ENCODE peak calls at places on chromosome 10, in six cellular contexts. One of them, this sample, is unnamed.

GRCh38 chr10:10141983-10142382 is 875.7 kb upstream of the CELF2 start:
- DNase-seq in stimulated activated CD4-positive, alpha-beta T cell treated with anti-CD3 and anti-CD28 coated beads, TNF-alpha, amount 100 ng/mL, for 24 hours: no peak
- DNase-seq in NCI-H2029 treated with DMSO at 0.1 percent for 48 hours: no peak
- DNase-seq in activated CD4-positive, alpha-beta T cell treated with anti-CD3 and anti-CD28 coated beads, Interleukin-2, amount 10 ng/mL, durations not matched to agents 7 days and 5 days: no peak
- DNase-seq in endothelial cell: no peak
- DNase-seq in PC-3: no peak
- DNase-seq in this sample: no peak

GRCh38 chr10:124677871-124678565 is 66.2 kb downstream of the FAM53B start:
- DNase-seq in stimulated activated CD4-positive, alpha-beta T cell treated with anti-CD3 and anti-CD28 coated beads, TNF-alpha, amount 100 ng/mL, for 24 hours: no peak
- DNase-seq in NCI-H2029 treated with DMSO at 0.1 percent for 48 hours: no peak
- DNase-seq in activated CD4-positive, alpha-beta T cell treated with anti-CD3 and anti-CD28 coated beads, Interleukin-2, amount 10 ng/mL, durations not matched to agents 7 days and 5 days: no peak
- DNase-seq in endothelial cell: no peak
- DNase-seq in PC-3: no peak
- DNase-seq in this sample: no peak

GRCh38 chr10:64091889-64092288 is 570.7 kb downstream of the REEP3 start:
- DNase-seq in stimulated activated CD4-positive, alpha-beta T cell treated with anti-CD3 and anti-CD28 coated beads, TNF-alpha, amount 100 ng/mL, for 24 hours: no peak
- DNase-seq in NCI-H2029 treated with DMSO at 0.1 percent for 48 hours: no peak
- DNase-seq in activated CD4-positive, alpha-beta T cell treated with anti-CD3 and anti-CD28 coated beads, Interleukin-2, amount 10 ng/mL, durations not matched to agents 7 days and 5 days: no peak
- DNase-seq in endothelial cell: no peak
- DNase-seq in PC-3: peak; percentile 72
- DNase-seq in this sample: peak; percentile 25

GRCh38 chr10:110003524-110003885 is 4.3 kb upstream of the ADD3 start:
- DNase-seq in stimulated activated CD4-positive, alpha-beta T cell treated with anti-CD3 and anti-CD28 coated beads, TNF-alpha, amount 100 ng/mL, for 24 hours: no peak
- DNase-seq in NCI-H2029 treated with DMSO at 0.1 percent for 48 hours: no peak
- DNase-seq in activated CD4-positive, alpha-beta T cell treated with anti-CD3 and anti-CD28 coated beads, Interleukin-2, amount 10 ng/mL, durations not matched to agents 7 days and 5 days: no peak
- DNase-seq in endothelial cell: no peak
- DNase-seq in PC-3: no peak
- DNase-seq in this sample: no peak

GRCh38 chr10:77879710-77880109 is 46.8 kb downstream of the DLG5 start:
- DNase-seq in stimulated activated CD4-positive, alpha-beta T cell treated with anti-CD3 and anti-CD28 coated beads, TNF-alpha, amount 100 ng/mL, for 24 hours: no peak
- DNase-seq in NCI-H2029 treated with DMSO at 0.1 percent for 48 hours: no peak
- DNase-seq in activated CD4-positive, alpha-beta T cell treated with anti-CD3 and anti-CD28 coated beads, Interleukin-2, amount 10 ng/mL, durations not matched to agents 7 days and 5 days: no peak
- DNase-seq in endothelial cell: no peak
- DNase-seq in PC-3: no peak
- DNase-seq in this sample: no peak

GRCh38 chr10:68230268-68230667 is 1.6 kb downstream of the ATOH7 start:
- DNase-seq in stimulated activated CD4-positive, alpha-beta T cell treated with anti-CD3 and anti-CD28 coated beads, TNF-alpha, amount 100 ng/mL, for 24 hours: no peak
- DNase-seq in NCI-H2029 treated with DMSO at 0.1 percent for 48 hours: no peak
- DNase-seq in activated CD4-positive, alpha-beta T cell treated with anti-CD3 and anti-CD28 coated beads, Interleukin-2, amount 10 ng/mL, durations not matched to agents 7 days and 5 days: no peak
- DNase-seq in endothelial cell: no peak
- DNase-seq in PC-3: no peak
- DNase-seq in this sample: no peak

GRCh38 chr10:49568235-49568634 is 29.3 kb upstream of the ERCC6 start:
- DNase-seq in stimulated activated CD4-positive, alpha-beta T cell treated with anti-CD3 and anti-CD28 coated beads, TNF-alpha, amount 100 ng/mL, for 24 hours: no peak
- DNase-seq in NCI-H2029 treated with DMSO at 0.1 percent for 48 hours: no peak
- DNase-seq in activated CD4-positive, alpha-beta T cell treated with anti-CD3 and anti-CD28 coated beads, Interleukin-2, amount 10 ng/mL, durations not matched to agents 7 days and 5 days: no peak
- DNase-seq in endothelial cell: no peak
- DNase-seq in PC-3: peak; percentile 40
- DNase-seq in this sample: no peak

GRCh38 chr10:50937230-50937907 is 51.9 kb upstream of the A1CF start:
- DNase-seq in stimulated activated CD4-positive, alpha-beta T cell treated with anti-CD3 and anti-CD28 coated beads, TNF-alpha, amount 100 ng/mL, for 24 hours: no peak
- DNase-seq in NCI-H2029 treated with DMSO at 0.1 percent for 48 hours: no peak
- DNase-seq in activated CD4-positive, alpha-beta T cell treated with anti-CD3 and anti-CD28 coated beads, Interleukin-2, amount 10 ng/mL, durations not matched to agents 7 days and 5 days: no peak
- DNase-seq in endothelial cell: peak; percentile 9
- DNase-seq in PC-3: peak; percentile 90
- DNase-seq in this sample: no peak

GRCh38 chr10:132512693-132513345 is 24.8 kb upstream of the INPP5A start:
- DNase-seq in stimulated activated CD4-positive, alpha-beta T cell treated with anti-CD3 and anti-CD28 coated beads, TNF-alpha, amount 100 ng/mL, for 24 hours: no peak
- DNase-seq in NCI-H2029 treated with DMSO at 0.1 percent for 48 hours: no peak
- DNase-seq in activated CD4-positive, alpha-beta T cell treated with anti-CD3 and anti-CD28 coated beads, Interleukin-2, amount 10 ng/mL, durations not matched to agents 7 days and 5 days: no peak
- DNase-seq in endothelial cell: no peak
- DNase-seq in PC-3: no peak
- DNase-seq in this sample: no peak

GRCh38 chr10:84966708-84967441 is 638.5 kb downstream of the CCSER2 start:
- DNase-seq in stimulated activated CD4-positive, alpha-beta T cell treated with anti-CD3 and anti-CD28 coated beads, TNF-alpha, amount 100 ng/mL, for 24 hours: no peak
- DNase-seq in NCI-H2029 treated with DMSO at 0.1 percent for 48 hours: no peak
- DNase-seq in activated CD4-positive, alpha-beta T cell treated with anti-CD3 and anti-CD28 coated beads, Interleukin-2, amount 10 ng/mL, durations not matched to agents 7 days and 5 days: no peak
- DNase-seq in endothelial cell: no peak
- DNase-seq in PC-3: no peak
- DNase-seq in this sample: no peak

GRCh38 chr10:17023386-17024298 is 106.0 kb downstream of the CUBN start:
- DNase-seq in stimulated activated CD4-positive, alpha-beta T cell treated with anti-CD3 and anti-CD28 coated beads, TNF-alpha, amount 100 ng/mL, for 24 hours: peak; percentile 57
- DNase-seq in NCI-H2029 treated with DMSO at 0.1 percent for 48 hours: no peak
- DNase-seq in activated CD4-positive, alpha-beta T cell treated with anti-CD3 and anti-CD28 coated beads, Interleukin-2, amount 10 ng/mL, durations not matched to agents 7 days and 5 days: peak; percentile 91
- DNase-seq in endothelial cell: peak; percentile 49
- DNase-seq in PC-3: peak; percentile 88
- DNase-seq in this sample: peak; percentile 89

GRCh38 chr10:29691564-29692064 is 56.8 kb upstream of the SVIL start:
- DNase-seq in stimulated activated CD4-positive, alpha-beta T cell treated with anti-CD3 and anti-CD28 coated beads, TNF-alpha, amount 100 ng/mL, for 24 hours: no peak
- DNase-seq in NCI-H2029 treated with DMSO at 0.1 percent for 48 hours: no peak
- DNase-seq in activated CD4-positive, alpha-beta T cell treated with anti-CD3 and anti-CD28 coated beads, Interleukin-2, amount 10 ng/mL, durations not matched to agents 7 days and 5 days: no peak
- DNase-seq in endothelial cell: no peak
- DNase-seq in PC-3: peak; percentile 71
- DNase-seq in this sample: no peak

GRCh38 chr10:32149257-32149955 is 93.2 kb upstream of the KIF5B start:
- DNase-seq in stimulated activated CD4-positive, alpha-beta T cell treated with anti-CD3 and anti-CD28 coated beads, TNF-alpha, amount 100 ng/mL, for 24 hours: no peak
- DNase-seq in NCI-H2029 treated with DMSO at 0.1 percent for 48 hours: no peak
- DNase-seq in activated CD4-positive, alpha-beta T cell treated with anti-CD3 and anti-CD28 coated beads, Interleukin-2, amount 10 ng/mL, durations not matched to agents 7 days and 5 days: peak; percentile 18
- DNase-seq in endothelial cell: no peak
- DNase-seq in PC-3: peak; percentile 15
- DNase-seq in this sample: no peak

GRCh38 chr10:58818889-58819288 is 306.2 kb downstream of the BICC1 start:
- DNase-seq in stimulated activated CD4-positive, alpha-beta T cell treated with anti-CD3 and anti-CD28 coated beads, TNF-alpha, amount 100 ng/mL, for 24 hours: no peak
- DNase-seq in NCI-H2029 treated with DMSO at 0.1 percent for 48 hours: no peak
- DNase-seq in activated CD4-positive, alpha-beta T cell treated with anti-CD3 and anti-CD28 coated beads, Interleukin-2, amount 10 ng/mL, durations not matched to agents 7 days and 5 days: no peak
- DNase-seq in endothelial cell: no peak
- DNase-seq in PC-3: peak; percentile 97
- DNase-seq in this sample: no peak

GRCh38 chr10:88781206-88781605 is 21.3 kb upstream of the LIPM start:
- DNase-seq in stimulated activated CD4-positive, alpha-beta T cell treated with anti-CD3 and anti-CD28 coated beads, TNF-alpha, amount 100 ng/mL, for 24 hours: no peak
- DNase-seq in NCI-H2029 treated with DMSO at 0.1 percent for 48 hours: no peak
- DNase-seq in activated CD4-positive, alpha-beta T cell treated with anti-CD3 and anti-CD28 coated beads, Interleukin-2, amount 10 ng/mL, durations not matched to agents 7 days and 5 days: no peak
- DNase-seq in endothelial cell: no peak
- DNase-seq in PC-3: no peak
- DNase-seq in this sample: no peak

GRCh38 chr10:117627561-117627960 is 85.0 kb downstream of the EMX2 start:
- DNase-seq in stimulated activated CD4-positive, alpha-beta T cell treated with anti-CD3 and anti-CD28 coated beads, TNF-alpha, amount 100 ng/mL, for 24 hours: no peak
- DNase-seq in NCI-H2029 treated with DMSO at 0.1 percent for 48 hours: no peak
- DNase-seq in activated CD4-positive, alpha-beta T cell treated with anti-CD3 and anti-CD28 coated beads, Interleukin-2, amount 10 ng/mL, durations not matched to agents 7 days and 5 days: no peak
- DNase-seq in endothelial cell: no peak
- DNase-seq in PC-3: no peak
- DNase-seq in this sample: no peak

GRCh38 chr10:92965314-92965713 is 95.3 kb upstream of the CYP26C1 start:
- DNase-seq in stimulated activated CD4-positive, alpha-beta T cell treated with anti-CD3 and anti-CD28 coated beads, TNF-alpha, amount 100 ng/mL, for 24 hours: no peak
- DNase-seq in NCI-H2029 treated with DMSO at 0.1 percent for 48 hours: no peak
- DNase-seq in activated CD4-positive, alpha-beta T cell treated with anti-CD3 and anti-CD28 coated beads, Interleukin-2, amount 10 ng/mL, durations not matched to agents 7 days and 5 days: peak; percentile 21
- DNase-seq in endothelial cell: no peak
- DNase-seq in PC-3: peak; percentile 68
- DNase-seq in this sample: peak; percentile 42